ENCODE peak calls at places on chromosomes 13 and 19, in four cellular contexts. One of them, this sample, is unnamed.

GRCh38 chr19:35757231-35757748 is 461 bp upstream of the HSPB6 start:
- DNase-seq in fibroblast of mammary gland: peak
- DNase-seq in fibroblast of pulmonary artery: peak
- DNase-seq in cardiac muscle cell: peak
- DNase-seq in this sample: no peak

GRCh38 chr19:32702010-32702409 is 10.4 kb downstream of the NUDT19 start:
- DNase-seq in cardiac muscle cell: no peak
- DNase-seq in fibroblast of mammary gland: no peak
- DNase-seq in fibroblast of pulmonary artery: no peak
- DNase-seq in this sample: no peak

GRCh38 chr19:5891938-5892771 is 11.4 kb downstream of the NDUFA11 start:
- DNase-seq in fibroblast of mammary gland: peak
- DNase-seq in cardiac muscle cell: peak
- DNase-seq in fibroblast of pulmonary artery: peak
- DNase-seq in this sample: no peak

GRCh38 chr19:13633109-13633508 is 126.8 kb upstream of the CACNA1A start:
- DNase-seq in cardiac muscle cell: peak
- DNase-seq in fibroblast of pulmonary artery: no peak
- DNase-seq in fibroblast of mammary gland: peak
- DNase-seq in this sample: no peak

GRCh38 chr13:44906758-44907157 is 82.5 kb downstream of the NUFIP1 start:
- DNase-seq in fibroblast of mammary gland: peak
- DNase-seq in fibroblast of pulmonary artery: peak
- DNase-seq in cardiac muscle cell: peak
- DNase-seq in this sample: no peak

GRCh38 chr13:39254606-39255005 is 216.3 kb downstream of the NHLRC3 start:
- DNase-seq in cardiac muscle cell: no peak
- DNase-seq in fibroblast of pulmonary artery: no peak
- DNase-seq in fibroblast of mammary gland: no peak
- DNase-seq in this sample: peak

GRCh38 chr19:39679791-39680168 is 24.1 kb downstream of the LGALS16 start:
- DNase-seq in fibroblast of pulmonary artery: no peak
- DNase-seq in fibroblast of mammary gland: no peak
- DNase-seq in cardiac muscle cell: no peak
- DNase-seq in this sample: no peak

GRCh38 chr19:2064788-2065524 is 13.9 kb upstream of the MKNK2 start:
- DNase-seq in fibroblast of mammary gland: no peak
- DNase-seq in fibroblast of pulmonary artery: no peak
- DNase-seq in cardiac muscle cell: no peak
- DNase-seq in this sample: no peak

GRCh38 chr13:43284162-43284561 is 260.8 kb downstream of the DNAJC15 start:
- DNase-seq in fibroblast of mammary gland: peak
- DNase-seq in fibroblast of pulmonary artery: peak
- DNase-seq in cardiac muscle cell: no peak
- DNase-seq in this sample: peak

GRCh38 chr19:39497850-39498261 is 891 bp upstream of the DLL3 start:
- DNase-seq in fibroblast of pulmonary artery: peak
- DNase-seq in cardiac muscle cell: peak
- DNase-seq in fibroblast of mammary gland: peak
- DNase-seq in this sample: peak

GRCh38 chr19:3655402-3656072 is 28.9 kb upstream of the CACTIN start:
- DNase-seq in cardiac muscle cell: no peak
- DNase-seq in fibroblast of pulmonary artery: peak
- DNase-seq in fibroblast of mammary gland: peak
- DNase-seq in this sample: peak

GRCh38 chr19:33509774-33510173 is 11.8 kb downstream of the PEPD start:
- DNase-seq in fibroblast of pulmonary artery: no peak
- DNase-seq in fibroblast of mammary gland: no peak
- DNase-seq in cardiac muscle cell: no peak
- DNase-seq in this sample: peak

GRCh38 chr13:110037925-110038573 is 251.7 kb upstream of the IRS2 start:
- DNase-seq in cardiac muscle cell: no peak
- DNase-seq in fibroblast of pulmonary artery: no peak
- DNase-seq in fibroblast of mammary gland: no peak
- DNase-seq in this sample: no peak

GRCh38 chr13:50033696-50034095 is 18.5 kb downstream of the KCNRG start:
- DNase-seq in fibroblast of pulmonary artery: peak
- DNase-seq in fibroblast of mammary gland: peak
- DNase-seq in cardiac muscle cell: no peak
- DNase-seq in this sample: no peak

GRCh38 chr13:110680852-110681251 is 25.1 kb downstream of the CARS2 start:
- DNase-seq in fibroblast of mammary gland: peak
- DNase-seq in fibroblast of pulmonary artery: peak
- DNase-seq in cardiac muscle cell: peak
- DNase-seq in this sample: peak

GRCh38 chr13:76025392-76025791 is 389.3 kb downstream of the LMO7 start:
- DNase-seq in fibroblast of pulmonary artery: no peak
- DNase-seq in cardiac muscle cell: no peak
- DNase-seq in fibroblast of mammary gland: no peak
- DNase-seq in this sample: no peak

GRCh38 chr13:93318538-93318937 is 91.9 kb downstream of the GPC6 start:
- DNase-seq in fibroblast of mammary gland: peak
- DNase-seq in cardiac muscle cell: peak
- DNase-seq in fibroblast of pulmonary artery: peak
- DNase-seq in this sample: peak

GRCh38 chr13:103640617-103641016 is 574.4 kb upstream of the SLC10A2 start:
- DNase-seq in fibroblast of pulmonary artery: no peak
- DNase-seq in cardiac muscle cell: no peak
- DNase-seq in fibroblast of mammary gland: no peak
- DNase-seq in this sample: peak

GRCh38 chr19:8678244-8678807 is 20.3 kb downstream of the ACTL9 start:
- DNase-seq in fibroblast of pulmonary artery: no peak
- DNase-seq in cardiac muscle cell: no peak
- DNase-seq in fibroblast of mammary gland: no peak
- DNase-seq in this sample: no peak

GRCh38 chr13:54241719-54242118 is 1213.1 kb downstream of the OLFM4 start:
- DNase-seq in fibroblast of pulmonary artery: no peak
- DNase-seq in fibroblast of mammary gland: no peak
- DNase-seq in cardiac muscle cell: peak
- DNase-seq in this sample: peak

GRCh38 chr19:18122860-18123795 is 25.6 kb downstream of the MAST3 start:
- DNase-seq in cardiac muscle cell: no peak
- DNase-seq in fibroblast of mammary gland: no peak
- DNase-seq in fibroblast of pulmonary artery: no peak
- DNase-seq in this sample: no peak

GRCh38 chr13:22235285-22235949 is 564.5 kb downstream of the FGF9 start:
- DNase-seq in cardiac muscle cell: peak
- DNase-seq in fibroblast of pulmonary artery: no peak
- DNase-seq in fibroblast of mammary gland: no peak
- DNase-seq in this sample: no peak

GRCh38 chr13:46571189-46571901 is 18.4 kb downstream of the LRCH1 start:
- DNase-seq in fibroblast of mammary gland: peak
- DNase-seq in cardiac muscle cell: no peak
- DNase-seq in fibroblast of pulmonary artery: peak
- DNase-seq in this sample: no peak

GRCh38 chr13:33184131-33184485 is 101.4 kb downstream of the STARD13 start:
- DNase-seq in fibroblast of pulmonary artery: no peak
- DNase-seq in fibroblast of mammary gland: no peak
- DNase-seq in cardiac muscle cell: no peak
- DNase-seq in this sample: no peak

GRCh38 chr13:69474286-69474685 is 633.3 kb upstream of the ATXN8OS start:
- DNase-seq in cardiac muscle cell: no peak
- DNase-seq in fibroblast of mammary gland: no peak
- DNase-seq in fibroblast of pulmonary artery: no peak
- DNase-seq in this sample: peak

GRCh38 chr19:58398087-58398486 is 2.6 kb downstream of the RNF225 start:
- DNase-seq in cardiac muscle cell: no peak
- DNase-seq in fibroblast of mammary gland: no peak
- DNase-seq in fibroblast of pulmonary artery: no peak
- DNase-seq in this sample: no peak

GRCh38 chr13:44393391-44393790 is 19.8 kb downstream of the SERP2 start:
- DNase-seq in cardiac muscle cell: no peak
- DNase-seq in fibroblast of mammary gland: no peak
- DNase-seq in fibroblast of pulmonary artery: no peak
- DNase-seq in this sample: no peak

GRCh38 chr19:47111682-47112165 is 1.9 kb downstream of the ZC3H4 start:
- DNase-seq in fibroblast of pulmonary artery: no peak
- DNase-seq in cardiac muscle cell: no peak
- DNase-seq in fibroblast of mammary gland: no peak
- DNase-seq in this sample: no peak

GRCh38 chr19:44548736-44549135 is 19.3 kb upstream of the CEACAM20 start:
- DNase-seq in fibroblast of pulmonary artery: peak
- DNase-seq in cardiac muscle cell: no peak
- DNase-seq in fibroblast of mammary gland: peak
- DNase-seq in this sample: peak

GRCh38 chr13:28583661-28584091 is 75.3 kb upstream of the POMP start:
- DNase-seq in fibroblast of pulmonary artery: no peak
- DNase-seq in cardiac muscle cell: no peak
- DNase-seq in fibroblast of mammary gland: peak
- DNase-seq in this sample: no peak

GRCh38 chr13:46315491-46316075 is 71.5 kb downstream of the RUBCNL start:
- DNase-seq in fibroblast of mammary gland: no peak
- DNase-seq in cardiac muscle cell: peak
- DNase-seq in fibroblast of pulmonary artery: no peak
- DNase-seq in this sample: no peak

GRCh38 chr19:23384166-23384565 is 11.1 kb downstream of the ZNF91 start:
- DNase-seq in cardiac muscle cell: no peak
- DNase-seq in fibroblast of pulmonary artery: no peak
- DNase-seq in fibroblast of mammary gland: no peak
- DNase-seq in this sample: no peak

GRCh38 chr19:6047741-6048231 is 62.5 kb downstream of the RFX2 start:
- DNase-seq in fibroblast of pulmonary artery: peak
- DNase-seq in cardiac muscle cell: peak
- DNase-seq in fibroblast of mammary gland: peak
- DNase-seq in this sample: peak

GRCh38 chr13:109804654-109805053 is 18.3 kb upstream of the IRS2 start:
- DNase-seq in fibroblast of mammary gland: no peak
- DNase-seq in cardiac muscle cell: no peak
- DNase-seq in fibroblast of pulmonary artery: no peak
- DNase-seq in this sample: no peak

GRCh38 chr13:113423225-113424170 is 29.8 kb downstream of the ADPRHL1 start:
- DNase-seq in fibroblast of pulmonary artery: no peak
- DNase-seq in cardiac muscle cell: no peak
- DNase-seq in fibroblast of mammary gland: no peak
- DNase-seq in this sample: no peak

GRCh38 chr19:45103200-45103624 is 10.2 kb downstream of the PPP1R37 start:
- DNase-seq in fibroblast of mammary gland: peak
- DNase-seq in fibroblast of pulmonary artery: peak
- DNase-seq in cardiac muscle cell: no peak
- DNase-seq in this sample: no peak

GRCh38 chr13:111902726-111903125 is 164.2 kb upstream of the SOX1 start:
- DNase-seq in fibroblast of mammary gland: no peak
- DNase-seq in cardiac muscle cell: no peak
- DNase-seq in fibroblast of pulmonary artery: no peak
- DNase-seq in this sample: no peak

GRCh38 chr19:38687837-38688378 is 40.5 kb downstream of the ACTN4 start:
- DNase-seq in fibroblast of mammary gland: no peak
- DNase-seq in cardiac muscle cell: no peak
- DNase-seq in fibroblast of pulmonary artery: no peak
- DNase-seq in this sample: no peak

GRCh38 chr13:27997904-27998522 is 9.5 kb upstream of the URAD start:
- DNase-seq in fibroblast of pulmonary artery: peak
- DNase-seq in cardiac muscle cell: peak
- DNase-seq in fibroblast of mammary gland: peak
- DNase-seq in this sample: peak

GRCh38 chr13:31801088-31801487 is 61.8 kb downstream of the RXFP2 start:
- DNase-seq in fibroblast of pulmonary artery: no peak
- DNase-seq in fibroblast of mammary gland: no peak
- DNase-seq in cardiac muscle cell: no peak
- DNase-seq in this sample: no peak

GRCh38 chr13:31797154-31797775 is 57.9 kb downstream of the RXFP2 start:
- DNase-seq in fibroblast of mammary gland: peak
- DNase-seq in fibroblast of pulmonary artery: peak
- DNase-seq in cardiac muscle cell: peak
- DNase-seq in this sample: peak

GRCh38 chr13:31793246-31793645 is 53.9 kb downstream of the RXFP2 start:
- DNase-seq in fibroblast of pulmonary artery: no peak
- DNase-seq in fibroblast of mammary gland: peak
- DNase-seq in cardiac muscle cell: no peak
- DNase-seq in this sample: no peak

GRCh38 chr13:31794452-31794851 is 55.1 kb downstream of the RXFP2 start:
- DNase-seq in fibroblast of pulmonary artery: peak
- DNase-seq in fibroblast of mammary gland: peak
- DNase-seq in cardiac muscle cell: no peak
- DNase-seq in this sample: no peak

GRCh38 chr13:31798189-31798588 is 58.9 kb downstream of the RXFP2 start:
- DNase-seq in cardiac muscle cell: no peak
- DNase-seq in fibroblast of pulmonary artery: no peak
- DNase-seq in fibroblast of mammary gland: no peak
- DNase-seq in this sample: no peak
- H3K4me3 ChIP-seq in cardiac muscle cell: no peak
- H3K4me3 ChIP-seq in fibroblast of pulmonary artery: no peak
- H3K4me3 ChIP-seq in fibroblast of mammary gland: no peak
- H3K4me3 ChIP-seq in this sample: no peak

GRCh38 chr19:50427997-50428425 is 4.7 kb upstream of the MYBPC2 start:
- DNase-seq in cardiac muscle cell: peak
- DNase-seq in fibroblast of mammary gland: peak
- DNase-seq in fibroblast of pulmonary artery: peak
- DNase-seq in this sample: peak

GRCh38 chr19:50431343-50432220 is 1.1 kb upstream of the MYBPC2 start:
- DNase-seq in cardiac muscle cell: peak
- DNase-seq in fibroblast of mammary gland: peak
- DNase-seq in fibroblast of pulmonary artery: peak
- DNase-seq in this sample: peak

GRCh38 chr19:50427318-50427925 is 5.3 kb upstream of the MYBPC2 start:
- DNase-seq in fibroblast of mammary gland: no peak
- DNase-seq in fibroblast of pulmonary artery: no peak
- DNase-seq in cardiac muscle cell: no peak
- DNase-seq in this sample: no peak

GRCh38 chr19:50430888-50431342 is 1.8 kb upstream of the MYBPC2 start:
- DNase-seq in cardiac muscle cell: no peak
- DNase-seq in fibroblast of pulmonary artery: no peak
- DNase-seq in fibroblast of mammary gland: no peak
- DNase-seq in this sample: no peak

GRCh38 chr19:50428768-50429463 is 3.8 kb upstream of the MYBPC2 start:
- DNase-seq in fibroblast of mammary gland: no peak
- DNase-seq in fibroblast of pulmonary artery: no peak
- DNase-seq in cardiac muscle cell: no peak
- DNase-seq in this sample: no peak
- TF ChIP-seq CTCF in fibroblast of mammary gland: no peak
- TF ChIP-seq CTCF in fibroblast of pulmonary artery: no peak
- TF ChIP-seq CTCF in cardiac muscle cell: no peak
- TF ChIP-seq CTCF in this sample: no peak

GRCh38 chr19:50147462-50148423 is 15.3 kb downstream of the IZUMO2 start:
- DNase-seq in fibroblast of pulmonary artery: peak
- DNase-seq in cardiac muscle cell: peak
- DNase-seq in fibroblast of mammary gland: peak
- DNase-seq in this sample: peak
- H3K4me3 ChIP-seq in fibroblast of pulmonary artery: peak
- H3K4me3 ChIP-seq in cardiac muscle cell: peak
- H3K4me3 ChIP-seq in fibroblast of mammary gland: peak
- H3K4me3 ChIP-seq in this sample: peak

GRCh38 chr19:41696402-41697197 is 8.5 kb upstream of the CEACAM7 start:
- DNase-seq in fibroblast of mammary gland: no peak
- DNase-seq in fibroblast of pulmonary artery: peak
- DNase-seq in cardiac muscle cell: no peak
- DNase-seq in this sample: peak
- TF ChIP-seq CTCF in fibroblast of mammary gland: no peak
- TF ChIP-seq CTCF in fibroblast of pulmonary artery: no peak
- TF ChIP-seq CTCF in cardiac muscle cell: no peak
- TF ChIP-seq CTCF in this sample: no peak